ENCODE peak calls at places on chromosomes 4 and X, in eight cellular contexts. V is occipital lobe, Z is colonic mucosa, L is suprapubic skin, O is NCI-H69, R is thoracic aorta, Q is substantia nigra, T is SK-MEL-5. W is an unnamed sample.

GRCh38 chrX:40685352-40685918 is 38.1 kb upstream of the CXorf38 start:
- DNase-seq in V (no peak), Z (no peak), L (no peak), O (no peak), R (no peak), Q (no peak), T (peak), W (no peak)

GRCh38 chr4:11455201-11455835 is 26.6 kb upstream of the HS3ST1 start:
- DNase-seq in V (no peak), Z (peak), L (no peak), O (peak), R (no peak), Q (no peak), T (no peak), W (no peak)

GRCh38 chr4:184011810-184012209 is 106.7 kb downstream of the STOX2 start:
- DNase-seq in V (no peak), Z (no peak), L (no peak), O (no peak), R (no peak), Q (no peak), T (no peak), W (no peak)

GRCh38 chr4:139550724-139551429 is 5.1 kb downstream of the SETD7 start:
- DNase-seq in V (no peak), Z (peak), L (no peak), O (peak), R (no peak), Q (no peak), T (no peak), W (no peak)

GRCh38 chr4:174352405-174352804 is 68.7 kb downstream of the CEP44 start:
- DNase-seq in V (no peak), Z (no peak), L (no peak), O (peak), R (no peak), Q (no peak), T (no peak), W (no peak)

GRCh38 chrX:6526564-6526963 is 8.4 kb downstream of the VCX3A start:
- DNase-seq in V (no peak), Z (no peak), L (no peak), O (no peak), R (no peak), Q (no peak), T (no peak), W (no peak)

GRCh38 chr4:16752150-16752549 is 146.3 kb downstream of the LDB2 start:
- DNase-seq in V (no peak), Z (no peak), L (no peak), O (no peak), R (no peak), Q (no peak), T (peak), W (peak)

GRCh38 chrX:130084651-130085237 is 25.6 kb downstream of the ELF4 start:
- DNase-seq in V (no peak), Z (no peak), L (no peak), O (no peak), R (no peak), Q (no peak), T (no peak), W (no peak)

GRCh38 chrX:45769919-45770582 is 569.4 kb upstream of the DIPK2B start:
- DNase-seq in V (peak), Z (peak), L (peak), O (no peak), R (peak), Q (no peak), T (peak), W (peak)

W was measured in SJSA1.